ENCODE peak calls at places on chromosomes 1 and 21, in five cellular contexts. U is fibroblast of lung, L is GM12878, E is lower lobe of right lung, V is A549. P is an unnamed sample. For H3K4me1, the result is how much of the 10 kb centered on the place peaks cover.

GRCh38 chr1:103948526-103948925 is 198.8 kb downstream of the AMY1C start:
- DNase-seq in L (no peak), E (no peak), U (no peak), V (peak), P (no peak)

GRCh38 chr1:201536542-201536941 is 2.4 kb upstream of the NAV1 start:
- DNase-seq in V (peak), E (no peak), U (peak), L (no peak), P (no peak)

GRCh38 chr1:208747979-208748378 is 503.8 kb upstream of the PLXNA2 start:
- DNase-seq in V (no peak), U (no peak), E (no peak), L (no peak), P (no peak)

GRCh38 chr1:201385299-201385891 is 7.9 kb upstream of the TNNT2 start:
- DNase-seq in L (no peak), V (peak), E (peak), U (peak), P (peak)

GRCh38 chr1:5865774-5866173 is 126.5 kb downstream of the NPHP4 start:
- DNase-seq in E (no peak), U (no peak), L (no peak), V (no peak), P (no peak)

GRCh38 chr21:36135391-36136094 is 664 bp downstream of the CBR3 start:
- DNase-seq in V (peak), U (peak), L (no peak), E (peak), P (peak)

GRCh38 chr1:224219612-224220011 is 36.6 kb downstream of the DEGS1 start:
- DNase-seq in E (no peak), V (no peak), U (no peak), L (no peak), P (no peak)

GRCh38 chr1:7686301-7686850 is 84.7 kb upstream of the VAMP3 start:
- DNase-seq in U (no peak), V (no peak), L (no peak), E (peak), P (no peak)

GRCh38 chr1:209486861-209487260 is 96.7 kb upstream of the CAMK1G start:
- DNase-seq in L (no peak), V (no peak), U (peak), E (no peak), P (no peak)

GRCh38 chr1:167043752-167044488 is 46.3 kb downstream of the GPA33 start:
- DNase-seq in E (peak), L (no peak), U (peak), V (peak), P (peak)

GRCh38 chr1:21833392-21833976 is 21.4 kb downstream of the LDLRAD2 start:
- DNase-seq in L (no peak), V (no peak), U (no peak), E (no peak), P (no peak)

GRCh38 chr1:158176399-158176798 is 4.3 kb upstream of the CD1D start:
- DNase-seq in U (no peak), E (no peak), L (no peak), V (no peak), P (no peak)

GRCh38 chr1:178639326-178639725 is 85.7 kb upstream of the RALGPS2 start:
- DNase-seq in L (no peak), V (no peak), U (no peak), E (no peak), P (no peak)

GRCh38 chr1:84742653-84743052 is 52.4 kb upstream of the SSX2IP start:
- DNase-seq in U (peak), L (no peak), E (no peak), V (no peak), P (peak)

GRCh38 chr21:41168391-41169257 is 664 bp downstream of the BACE2 start:
- DNase-seq in L (no peak), E (peak), U (peak), V (peak), P (peak)

GRCh38 chr1:226309398-226310122 is 596 bp upstream of the LIN9 start:
- DNase-seq in L (no peak), U (peak), E (peak), V (peak), P (no peak)

GRCh38 chr1:241550318-241550717 is 18.1 kb downstream of the KMO start:
- DNase-seq in V (no peak), L (no peak), U (no peak), E (no peak), P (no peak)

GRCh38 chr1:79193211-79194079 is 186.9 kb upstream of the ADGRL4 start:
- DNase-seq in E (no peak), L (peak), U (peak), V (peak), P (peak)

DNA sequence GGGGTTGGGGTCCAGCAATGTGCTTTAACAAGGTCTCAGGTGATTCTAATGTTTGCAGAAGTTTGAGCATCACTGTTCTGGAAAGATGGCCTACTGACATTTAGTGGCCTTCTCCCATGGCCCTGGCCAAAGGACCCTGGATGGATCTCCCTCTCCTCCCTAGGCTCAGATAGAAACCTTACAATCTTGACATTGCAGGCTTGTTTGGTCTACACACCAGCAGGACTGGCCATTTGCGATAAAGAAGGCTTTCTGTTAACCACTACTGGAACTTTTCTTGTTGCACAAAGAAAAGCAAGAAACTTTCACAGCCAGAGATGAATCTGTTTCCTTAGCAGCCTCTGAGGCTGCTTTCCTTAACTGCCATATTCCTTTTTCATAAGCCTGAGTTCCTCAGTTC is 6.2 kb downstream of the DNALI1 start:
- DNase-seq in V (no peak), E (no peak), L (no peak), U (no peak), P (no peak)
- H3K27ac ChIP-seq in V (no peak), E (no peak), L (no peak), U (no peak), P (no peak)

DNA sequence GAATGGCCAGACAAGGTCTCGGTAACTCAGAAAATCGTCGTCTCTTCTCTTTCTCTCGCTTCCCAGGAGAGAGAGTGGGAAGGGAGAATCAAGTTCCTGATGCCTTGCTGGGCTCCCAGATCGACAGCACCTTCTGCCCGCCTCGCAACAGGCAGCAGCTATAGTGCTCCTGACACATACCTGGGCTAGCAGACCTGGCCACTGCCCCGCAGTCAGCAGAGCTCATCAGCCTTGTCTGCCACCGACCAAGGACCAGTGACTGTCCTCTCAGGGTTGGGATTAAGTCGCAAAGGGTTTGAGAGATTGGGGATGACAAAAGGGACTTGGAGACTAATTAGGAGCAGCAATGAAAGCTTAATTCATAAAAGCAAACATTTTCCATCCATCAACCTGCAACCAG is 4.1 kb downstream of the RUNX3 start:
- DNase-seq in U (no peak), E (no peak), V (no peak), L (no peak), P (no peak)
- H3K4me1 ChIP-seq in U (under half), E (under half), V (under half), L (half or more), P (under half)

GRCh38 chr1:15151871-15152270 is 1.7 kb upstream of the TMEM51 start:
- DNase-seq in V (no peak), U (no peak), L (no peak), E (no peak), P (no peak)
- H3K27ac ChIP-seq in V (peak), U (no peak), L (no peak), E (peak), P (no peak)

GRCh38 chr1:10064416-10065343 is 31.9 kb downstream of the UBE4B start:
- DNase-seq in E (no peak), L (no peak), V (no peak), U (peak), P (no peak)

GRCh38 chr1:10065344-10065685 is 32.6 kb downstream of the UBE4B start:
- DNase-seq in V (peak), U (peak), E (peak), L (no peak), P (no peak)

GRCh38 chr1:10063878-10064277 is 31.1 kb downstream of the UBE4B start:
- DNase-seq in E (no peak), V (no peak), L (no peak), U (no peak), P (no peak)

GRCh38 chr1:10068605-10069294 is 36.0 kb downstream of the UBE4B start:
- DNase-seq in L (no peak), U (peak), V (no peak), E (no peak), P (no peak)

GRCh38 chr1:10065760-10066159 is 33.0 kb downstream of the UBE4B start:
- DNase-seq in E (no peak), V (no peak), U (no peak), L (no peak), P (no peak)
- H3K4me1 ChIP-seq in E (under half), V (under half), U (under half), L (under half), P (under half)

GRCh38 chr1:214117780-214118179 is 130.0 kb downstream of the PROX1 start:
- DNase-seq in L (no peak), E (no peak), U (no peak), V (no peak), P (no peak)

GRCh38 chr1:214120951-214121350 is 133.2 kb downstream of the PROX1 start:
- DNase-seq in E (no peak), U (no peak), L (no peak), V (no peak), P (no peak)

GRCh38 chr1:214111796-214112195 is 124.0 kb downstream of the PROX1 start:
- DNase-seq in L (no peak), E (no peak), V (no peak), U (no peak), P (no peak)

GRCh38 chr1:214122110-214122509 is 134.3 kb downstream of the PROX1 start:
- DNase-seq in U (no peak), V (no peak), L (no peak), E (no peak), P (no peak)

DNA sequence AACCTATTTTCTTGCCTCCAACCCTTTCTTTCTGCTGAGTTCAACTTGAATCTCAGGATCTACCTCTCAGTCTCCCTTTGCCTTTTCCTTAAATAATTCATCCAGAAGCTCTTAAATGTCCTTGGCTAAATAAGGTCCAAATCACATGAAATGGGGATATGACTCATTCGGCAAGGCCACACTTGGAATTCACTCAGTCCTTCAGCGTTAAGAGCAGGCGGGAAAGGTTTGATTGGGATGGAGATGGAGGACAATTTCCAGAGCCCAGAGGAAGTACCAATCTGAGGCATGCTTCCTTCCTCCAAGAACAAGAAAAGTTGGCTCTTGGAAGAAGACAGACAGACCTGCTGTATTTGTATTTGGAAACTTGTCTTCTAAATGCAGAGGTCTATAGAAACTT is 128.5 kb downstream of the PROX1 start:
- DNase-seq in E (no peak), L (no peak), U (peak), V (no peak), P (no peak)
- H3K27ac ChIP-seq in E (no peak), L (no peak), U (no peak), V (no peak), P (no peak)

GRCh38 chr1:23625459-23625858 is 66.1 kb upstream of the RPL11 start:
- DNase-seq in U (no peak), L (no peak), V (no peak), E (no peak), P (no peak)

GRCh38 chr1:23624440-23624839 is 65.1 kb upstream of the ID3 start:
- DNase-seq in U (no peak), L (no peak), V (no peak), E (no peak), P (no peak)

GRCh38 chr1:23627065-23627464 is 64.5 kb upstream of the RPL11 start:
- DNase-seq in E (peak), L (no peak), U (no peak), V (no peak), P (peak)

GRCh38 chr1:23628951-23629387 is 62.6 kb upstream of the RPL11 start:
- DNase-seq in V (no peak), L (no peak), U (no peak), E (no peak), P (no peak)

DNA sequence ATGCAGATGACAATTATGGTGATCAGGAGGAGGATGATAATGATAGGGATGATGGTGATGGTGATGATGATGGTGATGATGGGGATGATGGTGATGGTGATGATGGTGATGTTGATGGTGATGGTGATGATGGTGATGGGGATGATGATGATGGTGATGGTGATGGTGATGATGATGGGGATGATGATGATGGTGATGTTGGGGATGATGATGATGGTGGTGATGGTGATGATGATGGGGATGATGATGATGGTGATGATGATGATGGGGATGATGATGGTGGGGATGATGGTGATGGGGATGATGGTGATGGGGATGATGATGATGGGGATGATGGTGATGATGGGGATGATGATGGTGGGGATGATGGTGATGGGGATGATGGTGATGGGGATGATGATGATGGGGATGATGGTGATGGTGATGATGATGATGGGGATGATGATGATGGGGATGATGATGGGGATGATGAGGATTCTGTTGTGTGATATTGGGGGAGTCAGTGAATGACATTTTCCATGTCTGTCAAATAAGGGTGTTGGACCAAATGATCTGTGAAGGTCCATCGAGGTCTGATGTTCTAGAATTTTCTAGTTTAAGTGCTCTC is 65.6 kb upstream of the RPL11 start:
- DNase-seq in V (no peak), U (no peak), E (no peak), L (no peak), P (no peak)
- H3K4me1 ChIP-seq in V (under half), U (under half), E (under half), L (under half), P (under half)

GRCh38 chr1:27915082-27915575 is 19.7 kb upstream of the SMPDL3B start:
- DNase-seq in L (no peak), E (no peak), U (no peak), V (no peak), P (no peak)
- H3K27ac ChIP-seq in L (peak), E (peak), U (peak), V (peak), P (peak)

GRCh38 chr1:33359931-33360330 is 39.0 kb upstream of the A3GALT2 start:
- DNase-seq in V (no peak), L (no peak), U (no peak), E (no peak), P (peak)
- H3K4me1 ChIP-seq in V (under half), L (under half), U (under half), E (under half), P (under half)

GRCh38 chr1:44354268-44354839 is 703 bp downstream of the ERI3 start:
- DNase-seq in E (no peak), L (no peak), V (no peak), U (peak), P (no peak)
- H3K27ac ChIP-seq in E (peak), L (no peak), V (peak), U (peak), P (peak)

P was measured in PC-9.